ENCODE peak calls at places on chromosome 1, in nine cellular contexts. F, V, G, Y, R, J, C, N and M are unnamed samples.
A peak's percentile ranks its signal among the peaks of the same experiment; 100 is the strongest.

GRCh38 chr1:89615676-89616598 is 17.0 kb upstream of the LRRC8C start:
- DNase-seq in G (peak; percentile 39), R (peak; percentile 53), J (no peak), Y (no peak), N (no peak), V (no peak), F (no peak), C (no peak), M (no peak)

GRCh38 chr1:232841823-232842565 is 36.8 kb downstream of the MAP10 start:
- DNase-seq in F (no peak), Y (no peak), J (no peak), G (no peak), C (no peak), N (no peak), R (no peak), V (no peak), M (no peak)

GRCh38 chr1:205569411-205570172 is 62.2 kb downstream of the ELK4 start:
- DNase-seq in V (no peak), N (no peak), G (peak; percentile 41), J (peak; percentile 58), R (no peak), F (no peak), C (no peak), Y (no peak), M (peak; percentile 78)

GRCh38 chr1:76093931-76094330 is 19.4 kb downstream of the ST6GALNAC3 start:
- DNase-seq in J (no peak), R (no peak), Y (no peak), C (no peak), N (no peak), F (no peak), V (no peak), G (no peak), M (no peak)

GRCh38 chr1:2124446-2125198 is 70.0 kb downstream of the FAAP20 start:
- DNase-seq in G (no peak), F (no peak), J (peak; percentile 47), R (no peak), N (no peak), C (no peak), V (no peak), Y (no peak), M (no peak)

GRCh38 chr1:53431244-53431643 is 28.0 kb upstream of the DMRTB1 start:
- DNase-seq in C (no peak), J (no peak), N (no peak), V (no peak), G (no peak), R (no peak), Y (no peak), F (no peak), M (no peak)

GRCh38 chr1:59146651-59147358 is 150.1 kb upstream of the FGGY start:
- DNase-seq in R (no peak), V (no peak), J (peak; percentile 91), G (peak; percentile 52), Y (peak; percentile 30), N (no peak), F (peak; percentile 62), C (no peak), M (peak; percentile 81)

GRCh38 chr1:157377216-157377821 is 175.0 kb downstream of the FCRL5 start:
- DNase-seq in G (peak; percentile 37), F (peak; percentile 67), Y (no peak), R (no peak), C (no peak), J (no peak), V (no peak), N (no peak), M (no peak)

GRCh38 chr1:37537378-37537777 is 16.7 kb downstream of the SNIP1 start:
- DNase-seq in G (peak; percentile 43), F (no peak), J (no peak), R (peak; percentile 18), N (peak; percentile 45), C (peak; percentile 76), Y (peak; percentile 40), V (no peak), M (no peak)

GRCh38 chr1:48492392-48492791 is 20.4 kb upstream of the SPATA6 start:
- DNase-seq in F (no peak), R (no peak), G (no peak), V (no peak), Y (no peak), J (no peak), N (no peak), C (no peak), M (no peak)

GRCh38 chr1:93845554-93846150 is 33.4 kb downstream of the DNTTIP2 start:
- DNase-seq in C (no peak), N (peak; percentile 86), V (no peak), F (peak; percentile 73), J (no peak), Y (peak; percentile 98), G (no peak), R (peak; percentile 66), M (no peak)

GRCh38 chr1:23553206-23553895 is 6.0 kb downstream of the ID3 start:
- DNase-seq in R (no peak), Y (no peak), G (no peak), J (no peak), N (no peak), F (no peak), V (no peak), C (no peak), M (no peak)

GRCh38 chr1:53084589-53084971 is 22.6 kb downstream of the PODN start:
- DNase-seq in N (no peak), J (no peak), Y (no peak), C (no peak), G (no peak), V (no peak), R (no peak), F (no peak), M (no peak)

GRCh38 chr1:241639040-241639652 is 1.0 kb downstream of the CHML start:
- DNase-seq in F (no peak), N (no peak), G (no peak), Y (peak; percentile 36), V (no peak), C (no peak), R (no peak), J (no peak), M (no peak)

GRCh38 chr1:179141592-179142244 is 59.8 kb downstream of the TOR3A start:
- DNase-seq in F (no peak), R (peak; percentile 65), C (no peak), Y (peak; percentile 89), J (no peak), G (no peak), V (no peak), N (peak; percentile 55), M (no peak)

DNA sequence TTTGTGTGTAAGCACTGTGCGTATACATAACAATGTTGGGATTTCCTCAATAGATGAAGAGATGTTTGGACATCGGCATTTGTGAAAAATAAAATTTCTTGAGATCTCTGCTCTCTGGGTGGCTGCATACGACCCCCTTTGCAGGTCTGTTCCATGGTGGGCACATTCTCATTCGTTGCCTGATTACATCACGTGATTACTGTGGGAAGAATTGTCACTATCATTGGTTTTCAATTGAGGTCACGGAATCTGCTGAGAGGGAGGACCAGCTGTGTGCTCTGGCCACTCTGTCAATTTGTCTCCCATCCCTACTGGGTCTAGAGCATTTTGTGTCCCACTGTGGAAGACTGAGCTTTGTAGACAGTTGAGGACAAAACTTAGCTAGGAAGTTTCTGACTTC is 81.8 kb downstream of the DISC1 start:
- DNase-seq in F (no peak), G (no peak), Y (no peak), R (no peak), J (no peak), N (no peak), C (no peak), V (no peak), M (no peak)
- H3K27ac ChIP-seq in F (no peak overlapping the region), G (no peak overlapping the region), Y (no peak overlapping the region), R (no peak overlapping the region), J (no peak overlapping the region), N (no peak overlapping the region), C (no peak overlapping the region), V (no peak overlapping the region), M (no peak overlapping the region)

GRCh38 chr1:31421404-31422040 is 8.5 kb downstream of the SERINC2 start:
- DNase-seq in J (no peak), F (no peak), R (no peak), Y (peak; percentile 28), V (no peak), G (no peak), N (no peak), C (no peak), M (no peak)
- H3K27ac ChIP-seq in J (no peak overlapping the region), F (peak overlapping the region; percentile 85), R (peak overlapping the region; percentile 87), Y (peak overlapping the region; percentile 29), V (no peak overlapping the region), G (no peak overlapping the region), N (no peak overlapping the region), C (no peak overlapping the region), M (no peak overlapping the region)

DNA sequence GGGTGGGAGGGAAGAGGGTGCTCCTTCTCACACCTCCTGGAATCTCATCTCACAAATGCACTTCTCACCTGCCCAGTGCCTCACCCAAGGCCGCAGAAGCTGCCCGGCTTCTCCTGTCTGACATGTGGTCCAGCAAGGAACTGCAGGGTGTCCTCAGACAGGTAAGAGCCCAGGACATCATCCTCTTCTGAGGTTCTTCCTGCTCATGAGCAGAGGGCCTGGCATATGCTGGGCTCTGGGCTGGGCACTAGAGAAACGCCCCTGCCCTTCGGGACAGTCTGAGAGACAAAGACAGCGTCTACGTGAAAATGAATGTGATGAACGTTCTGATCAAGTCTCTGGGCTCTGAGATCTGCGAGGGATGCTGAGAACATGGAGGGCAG is 42.4 kb downstream of the PKP1 start:
- DNase-seq in V (no peak), R (no peak), N (no peak), C (no peak), J (no peak), G (no peak), F (no peak), Y (no peak), M (peak; percentile 55)
- H3K27ac ChIP-seq in V (no peak overlapping the region), R (peak overlapping the region; percentile 90), N (no peak overlapping the region), C (no peak overlapping the region), J (no peak overlapping the region), G (no peak overlapping the region), F (no peak overlapping the region), Y (no peak overlapping the region), M (no peak overlapping the region)

GRCh38 chr1:211353562-211354212 is 27.1 kb downstream of the TRAF5 start:
- DNase-seq in J (no peak), R (no peak), G (no peak), F (no peak), V (no peak), N (no peak), Y (no peak), C (no peak), M (no peak)
- H3K27ac ChIP-seq in J (no peak overlapping the region), R (no peak overlapping the region), G (no peak overlapping the region), F (no peak overlapping the region), V (no peak overlapping the region), N (no peak overlapping the region), Y (no peak overlapping the region), C (no peak overlapping the region), M (no peak overlapping the region)

DNA sequence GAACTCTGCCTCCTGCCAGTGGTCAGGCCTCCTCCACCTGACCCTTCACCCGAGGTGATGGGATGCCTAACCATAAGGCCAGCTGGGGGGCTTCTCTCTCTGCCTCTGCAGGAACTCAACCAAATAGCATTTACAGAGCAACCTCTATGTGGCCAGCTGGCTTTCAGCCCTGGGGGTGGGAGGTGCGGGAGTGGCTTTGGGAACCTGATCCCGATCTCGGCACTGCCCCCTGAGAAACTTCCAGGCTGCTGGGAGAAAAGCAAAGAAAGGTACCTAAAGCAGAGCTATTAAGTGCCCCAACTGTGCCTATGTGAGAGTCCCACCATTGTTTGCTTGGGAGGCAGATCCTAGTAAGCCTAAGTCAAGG is 7.1 kb downstream of the KRTCAP2 start:
- DNase-seq in N (no peak), F (no peak), Y (no peak), G (no peak), R (no peak), V (no peak), C (no peak), J (no peak), M (peak; percentile 71)
- H3K27ac ChIP-seq in N (no peak overlapping the region), F (no peak overlapping the region), Y (no peak overlapping the region), G (peak overlapping the region; percentile 35), R (no peak overlapping the region), V (peak overlapping the region; percentile 4), C (peak overlapping the region; percentile 79), J (peak overlapping the region; percentile 54), M (no peak overlapping the region)

GRCh38 chr1:15046487-15047165 is 106.9 kb upstream of the TMEM51 start:
- DNase-seq in Y (peak; percentile 79), R (peak; percentile 88), N (peak; percentile 74), J (no peak), F (peak; percentile 91), G (peak; percentile 70), C (peak; percentile 66), V (no peak), M (peak; percentile 81)
- H3K27ac ChIP-seq in Y (no peak overlapping the region), R (peak overlapping the region; percentile 20), N (peak overlapping the region; percentile 47), J (no peak overlapping the region), F (no peak overlapping the region), G (no peak overlapping the region), C (no peak overlapping the region), V (no peak overlapping the region), M (no peak overlapping the region)